ENCODE peak calls at places on chromosomes 16 and 17, in seven cellular contexts. I, O, U, A, X, J and E are unnamed samples.

GRCh38 chr17:44760474-44761308 is 1.9 kb downstream of the ADAM11 start:
- DNase-seq in I (no peak), O (no peak), U (no peak), A (no peak), X (peak), J (no peak), E (no peak)

GRCh38 chr16:17177968-17178880 is 292.5 kb downstream of the XYLT1 start:
- DNase-seq in I (peak), O (no peak), U (no peak), A (no peak), X (no peak), J (peak), E (no peak)

GRCh38 chr16:728131-728889 is 1.4 kb downstream of the HAGHL start:
- DNase-seq in I (peak), O (no peak), U (peak), A (peak), X (peak), J (peak), E (no peak)

GRCh38 chr17:54919456-54919855 is 18.8 kb downstream of the TOM1L1 start:
- DNase-seq in I (no peak), O (no peak), U (no peak), A (no peak), X (no peak), J (no peak), E (no peak)

GRCh38 chr17:79925242-79925957 is 86.2 kb upstream of the CBX4 start:
- DNase-seq in I (peak), O (no peak), U (no peak), A (no peak), X (no peak), J (no peak), E (no peak)

GRCh38 chr17:71342726-71343125 is 778.1 kb upstream of the SOX9 start:
- DNase-seq in I (no peak), O (no peak), U (no peak), A (no peak), X (no peak), J (no peak), E (no peak)

GRCh38 chr17:40905370-40905769 is 20.3 kb upstream of the KRT20 start:
- DNase-seq in I (no peak), O (no peak), U (no peak), A (no peak), X (no peak), J (no peak), E (no peak)

GRCh38 chr17:59963738-59964454 is 644 bp downstream of the RNFT1 start:
- DNase-seq in I (peak), O (no peak), U (peak), A (peak), X (no peak), J (peak), E (no peak)

GRCh38 chr17:65787503-65787902 is 226.1 kb upstream of the AXIN2 start:
- DNase-seq in I (no peak), O (no peak), U (no peak), A (no peak), X (no peak), J (no peak), E (no peak)

GRCh38 chr17:57943645-57944044 is 11.6 kb downstream of the CUEDC1 start:
- DNase-seq in I (no peak), O (no peak), U (no peak), A (no peak), X (no peak), J (no peak), E (no peak)

GRCh38 chr17:46818929-46819859 is 702 bp upstream of the WNT3 start:
- DNase-seq in I (no peak), O (peak), U (peak), A (peak), X (peak), J (peak), E (peak)

DNA sequence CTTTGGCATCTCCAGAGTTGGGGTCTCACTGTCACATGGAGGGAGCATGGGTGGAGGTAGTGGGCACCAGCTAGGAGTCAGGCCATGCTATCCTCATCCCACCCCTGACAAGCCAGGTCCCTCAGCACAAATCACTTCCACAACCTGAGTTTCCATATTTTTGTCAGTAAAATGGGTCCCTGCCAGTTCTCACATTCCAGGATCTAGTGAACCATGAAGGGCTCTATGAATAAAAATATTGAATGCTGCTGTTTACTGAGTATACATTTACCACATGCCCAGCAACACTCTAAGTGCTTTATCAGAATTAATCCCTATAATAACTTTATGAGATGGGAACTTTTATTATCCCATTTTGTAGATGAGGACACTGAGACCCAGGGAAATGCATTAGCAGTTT is 16.8 kb downstream of the SEZ6 start:
- DNase-seq in I (no peak), O (no peak), U (no peak), A (no peak), X (no peak), J (no peak), E (no peak)
- H2BK5ac ChIP-seq in I (no peak), O (no peak), U (no peak), A (no peak), X (no peak), J (no peak), E (no peak)

DNA sequence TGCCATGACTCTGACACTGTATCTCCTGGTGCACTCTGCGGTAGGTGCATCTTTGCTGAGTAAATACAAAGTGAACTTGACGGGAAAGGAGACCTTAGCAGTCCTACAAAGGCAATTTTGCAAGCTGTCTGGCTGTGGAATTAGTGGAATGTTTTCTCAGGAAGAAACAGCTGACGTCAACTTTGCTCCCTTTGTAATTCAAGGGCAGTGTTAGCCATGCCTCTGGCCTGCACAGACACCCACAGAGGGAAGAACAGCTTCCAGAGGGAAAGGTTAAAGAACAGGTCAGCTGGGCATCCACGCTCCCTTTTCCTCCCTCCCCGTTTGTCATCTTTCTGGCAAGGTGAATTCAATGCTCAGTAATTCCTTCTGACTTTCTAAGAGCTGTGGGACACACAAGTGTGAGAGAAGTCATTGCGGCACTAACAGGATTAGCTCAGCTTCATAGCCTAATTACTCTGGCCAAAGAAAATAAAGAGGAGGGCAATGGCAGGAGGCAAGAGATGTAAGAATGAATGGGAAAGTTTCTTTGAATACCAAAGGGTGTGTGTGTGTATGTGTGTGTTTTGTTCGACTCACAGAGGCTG is 476.9 kb upstream of the GOT2 start:
- DNase-seq in I (peak), O (peak), U (peak), A (peak), X (peak), J (no peak), E (peak)
- H3K18ac ChIP-seq in I (no peak), O (no peak), U (no peak), A (no peak), X (no peak), J (no peak), E (peak)

GRCh38 chr17:50580636-50581035 is 20.1 kb downstream of the CACNA1G start:
- DNase-seq in I (no peak), O (no peak), U (no peak), A (no peak), X (no peak), J (no peak), E (no peak)

GRCh38 chr17:50577451-50577954 is 17.0 kb downstream of the CACNA1G start:
- DNase-seq in I (no peak), O (no peak), U (no peak), A (no peak), X (no peak), J (no peak), E (no peak)

GRCh38 chr17:50578173-50578572 is 17.7 kb downstream of the CACNA1G start:
- DNase-seq in I (no peak), O (no peak), U (no peak), A (no peak), X (no peak), J (no peak), E (no peak)

GRCh38 chr17:50581316-50581715 is 20.8 kb downstream of the CACNA1G start:
- DNase-seq in I (no peak), O (no peak), U (no peak), A (no peak), X (no peak), J (no peak), E (no peak)

GRCh38 chr17:50579399-50579798 is 18.9 kb downstream of the CACNA1G start:
- DNase-seq in I (no peak), O (no peak), U (no peak), A (no peak), X (no peak), J (no peak), E (no peak)
- H2BK5ac ChIP-seq in I (no peak), O (peak), U (no peak), A (no peak), X (no peak), J (no peak), E (no peak)

DNA sequence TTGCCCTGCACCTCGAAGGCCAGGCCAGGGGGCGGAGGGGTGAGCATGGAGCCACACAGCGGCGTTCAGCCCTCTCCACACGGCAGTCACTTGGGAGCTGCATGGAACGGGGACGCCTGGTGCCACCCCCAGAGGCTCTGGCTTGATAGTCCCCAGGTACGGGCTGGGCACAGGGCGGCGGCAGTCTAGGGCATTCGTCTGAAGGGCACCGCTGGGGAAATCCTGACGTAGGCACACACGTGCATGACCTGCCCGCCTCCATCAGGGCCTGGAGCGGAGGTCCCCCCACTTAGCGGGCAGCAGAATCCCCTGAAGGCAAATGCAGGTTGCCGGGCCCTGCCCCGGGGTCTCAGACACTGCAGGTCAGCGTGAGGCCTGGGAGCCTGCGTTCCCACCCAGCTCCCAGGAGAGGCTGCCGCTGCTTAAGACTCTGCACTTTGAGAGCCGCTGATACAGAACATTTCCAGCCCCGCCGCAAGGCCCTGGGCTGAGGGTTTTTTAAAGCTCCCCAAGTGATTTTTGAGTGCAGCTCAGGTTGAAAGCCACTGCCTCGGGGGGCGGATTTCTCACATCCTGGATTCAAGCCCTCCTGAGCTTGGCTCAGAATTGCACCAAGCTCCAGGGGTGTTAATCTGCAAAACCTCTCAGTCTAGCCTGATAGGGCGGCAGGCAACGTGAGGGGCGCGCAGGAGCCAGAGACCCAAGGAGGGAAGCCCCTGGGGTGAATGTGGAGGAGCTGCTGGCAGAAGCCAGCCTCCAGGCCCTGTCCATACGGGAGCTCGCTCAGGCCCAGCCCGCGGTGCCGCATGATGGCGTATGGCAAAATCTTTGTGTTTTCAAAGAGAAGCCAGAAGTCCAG is 182.4 kb upstream of the GSE1 start:
- DNase-seq in I (no peak), O (no peak), U (no peak), A (peak), X (no peak), J (no peak), E (no peak)
- H3K18ac ChIP-seq in I (no peak), O (peak), U (peak), A (no peak), X (no peak), J (no peak), E (no peak)

GRCh38 chr16:89308391-89309333 is 91.2 kb downstream of the ZNF778 start:
- DNase-seq in I (no peak), O (no peak), U (no peak), A (peak), X (peak), J (peak), E (peak)
- H2BK5ac ChIP-seq in I (no peak), O (peak), U (no peak), A (no peak), X (no peak), J (no peak), E (no peak)